ENCODE peak calls at places on chromosomes 6 and 20, in four cellular contexts. C, Y, T and H are unnamed samples.

GRCh38 chr20:44600758-44601562 is 18.6 kb downstream of the PKIG start:
- DNase-seq in Y (no peak), C (no peak), T (peak), H (no peak)

GRCh38 chr6:128511518-128511917 is 8.9 kb downstream of the PTPRK start:
- DNase-seq in T (peak), C (no peak), Y (no peak), H (peak)

GRCh38 chr20:45629496-45630100 is at the start of gene WFDC10A:
- DNase-seq in T (peak), C (no peak), Y (peak), H (peak)

GRCh38 chr6:106519460-106520394 is 109.6 kb downstream of the RTN4IP1 start:
- DNase-seq in C (no peak), Y (peak), T (peak), H (peak)

GRCh38 chr6:15246217-15247211 is 645 bp downstream of the JARID2 start:
- DNase-seq in T (peak), C (no peak), Y (no peak), H (no peak)

GRCh38 chr6:98831057-98832031 is 3.0 kb upstream of the POU3F2 start:
- DNase-seq in T (no peak), C (no peak), Y (no peak), H (no peak)

GRCh38 chr20:50314326-50314725 is 123.7 kb downstream of the CEBPB start:
- DNase-seq in C (no peak), T (no peak), Y (no peak), H (no peak)

GRCh38 chr20:49516916-49517315 is 34.4 kb upstream of the KCNB1 start:
- DNase-seq in Y (no peak), T (no peak), C (no peak), H (no peak)

GRCh38 chr20:46647469-46647868 is 3.8 kb downstream of the SLC13A3 start:
- DNase-seq in C (no peak), Y (no peak), T (no peak), H (no peak)

GRCh38 chr6:44926556-44926955 is 401.6 kb upstream of the RUNX2 start:
- DNase-seq in Y (no peak), T (peak), C (no peak), H (peak)

GRCh38 chr6:127618729-127619128 is 41.8 kb downstream of the C6orf58 start:
- DNase-seq in T (peak), C (no peak), Y (no peak), H (no peak)

GRCh38 chr6:52990342-52990741 is 4.7 kb downstream of the GSTA4 start:
- DNase-seq in T (peak), Y (no peak), C (no peak), H (peak)

GRCh38 chr20:34069341-34070078 is 42.5 kb downstream of the EIF2S2 start:
- DNase-seq in T (peak), C (no peak), Y (peak), H (peak)

GRCh38 chr6:142373268-142374089 is 71.7 kb downstream of the ADGRG6 start:
- DNase-seq in C (no peak), T (peak), Y (no peak), H (no peak)

GRCh38 chr20:10249048-10249770 is 30.6 kb downstream of the SNAP25 start:
- DNase-seq in Y (no peak), T (peak), C (no peak), H (no peak)

GRCh38 chr6:16239090-16239797 is 857 bp downstream of the GMPR start:
- DNase-seq in T (peak), C (no peak), Y (no peak), H (peak)

GRCh38 chr20:8997720-8998119 is 71.2 kb upstream of the PLCB4 start:
- DNase-seq in C (no peak), T (no peak), Y (no peak), H (no peak)

GRCh38 chr6:22409487-22409886 is 112.7 kb upstream of the PRL start:
- DNase-seq in C (no peak), Y (no peak), T (peak), H (no peak)

GRCh38 chr20:20797521-20798310 is 85.3 kb upstream of the RALGAPA2 start:
- DNase-seq in Y (no peak), T (no peak), C (no peak), H (no peak)

GRCh38 chr6:68651018-68651985 is 16.2 kb downstream of the ADGRB3 start:
- DNase-seq in T (no peak), C (no peak), Y (no peak), H (peak)

GRCh38 chr6:35016417-35017221 is 124.5 kb downstream of the TCP11 start:
- DNase-seq in Y (no peak), T (peak), C (no peak), H (peak)

GRCh38 chr6:166798652-166799051 is 157.7 kb downstream of the RNASET2 start:
- DNase-seq in C (no peak), Y (no peak), T (no peak), H (no peak)

GRCh38 chr6:120871416-120872261 is 462.6 kb downstream of the TBC1D32 start:
- DNase-seq in T (no peak), Y (peak), C (no peak), H (no peak)

GRCh38 chr6:166465671-166466087 is 82.9 kb upstream of the MPC1 start:
- DNase-seq in C (no peak), Y (no peak), T (peak), H (peak)

GRCh38 chr20:48795732-48796131 is 32.1 kb downstream of the PREX1 start:
- DNase-seq in T (no peak), C (no peak), Y (no peak), H (no peak)

GRCh38 chr6:167769408-167770190 is 57.1 kb upstream of the AFDN start:
- DNase-seq in C (no peak), T (no peak), Y (no peak), H (no peak)

GRCh38 chr20:58286729-58287128 is 22.8 kb upstream of the RAB22A start:
- DNase-seq in Y (no peak), C (no peak), T (no peak), H (no peak)

GRCh38 chr6:49668083-49668511 is 31.5 kb upstream of the RHAG start:
- DNase-seq in T (no peak), Y (no peak), C (no peak), H (no peak)

GRCh38 chr6:145497006-145497405 is 238.3 kb downstream of the EPM2A start:
- DNase-seq in C (no peak), Y (no peak), T (no peak), H (no peak)

GRCh38 chr6:42140756-42141602 is 1.4 kb downstream of the C6orf132 start:
- DNase-seq in T (no peak), C (no peak), Y (no peak), H (no peak)

GRCh38 chr6:46338098-46338497 is 153.2 kb downstream of the RCAN2 start:
- DNase-seq in C (no peak), Y (no peak), T (no peak), H (no peak)

GRCh38 chr6:169253745-169254238 is at the start of gene THBS2:
- DNase-seq in C (no peak), Y (no peak), T (peak), H (peak)

GRCh38 chr6:36631326-36632046 is 37.3 kb downstream of the SRSF3 start:
- DNase-seq in Y (no peak), C (no peak), T (no peak), H (no peak)

GRCh38 chr20:57598491-57598890 is 21.7 kb downstream of the ZBP1 start:
- DNase-seq in Y (no peak), C (no peak), T (no peak), H (no peak)

GRCh38 chr20:57676517-57677322 is 33.1 kb downstream of the PMEPA1 start:
- DNase-seq in T (no peak), C (no peak), Y (no peak), H (no peak)

GRCh38 chr6:113449051-113449450 is 408.1 kb upstream of the MARCKS start:
- DNase-seq in C (no peak), Y (no peak), T (peak), H (peak)

GRCh38 chr6:35596448-35597442 is 84.0 kb upstream of the TULP1 start:
- DNase-seq in T (peak), Y (no peak), C (no peak), H (peak)